ENCODE peak calls at places on chromosomes 5 and 9, in six cellular contexts. I, D, T, B, Q and O are unnamed samples.
A peak's percentile ranks its signal among the peaks of the same experiment; 100 is the strongest.

GRCh38 chr5:761854-762685 is 22.5 kb downstream of the ZDHHC11B start:
- DNase-seq in I (no peak), D (no peak), T (no peak), B (peak; percentile 83), Q (peak; percentile 98), O (no peak)

GRCh38 chr5:177271113-177271512 is 32.4 kb downstream of the RAB24 start:
- DNase-seq in I (no peak), D (no peak), T (no peak), B (no peak), Q (no peak), O (no peak)

GRCh38 chr5:1460054-1460682 is 14.9 kb upstream of the SLC6A3 start:
- DNase-seq in I (no peak), D (peak; percentile 72), T (no peak), B (peak; percentile 24), Q (no peak), O (no peak)

GRCh38 chr5:142888469-142889085 is 118.4 kb downstream of the ARHGAP26 start:
- DNase-seq in I (no peak), D (peak; percentile 17), T (no peak), B (peak; percentile 70), Q (no peak), O (peak; percentile 23)

GRCh38 chr5:84088996-84089395 is 295.7 kb downstream of the EDIL3 start:
- DNase-seq in I (no peak), D (peak; percentile 3), T (peak; percentile 32), B (peak; percentile 22), Q (no peak), O (peak; percentile 35)

GRCh38 chr9:37976714-37977477 is 73.0 kb upstream of the SLC25A51 start:
- DNase-seq in I (peak; percentile 34), D (no peak), T (no peak), B (no peak), Q (no peak), O (no peak)

GRCh38 chr5:51326844-51327243 is 56.4 kb upstream of the ISL1 start:
- DNase-seq in I (no peak), D (no peak), T (no peak), B (no peak), Q (no peak), O (no peak)

GRCh38 chr5:177297922-177298321 is 5.6 kb downstream of the RAB24 start:
- DNase-seq in I (no peak), D (no peak), T (no peak), B (no peak), Q (no peak), O (no peak)

GRCh38 chr5:124650960-124651662 is 95.3 kb downstream of the ZNF608 start:
- DNase-seq in I (no peak), D (no peak), T (no peak), B (no peak), Q (no peak), O (no peak)

GRCh38 chr9:131728961-131729360 is 10.9 kb downstream of the RAPGEF1 start:
- DNase-seq in I (no peak), D (peak; percentile 85), T (peak; percentile 71), B (peak; percentile 51), Q (no peak), O (peak; percentile 75)

GRCh38 chr5:159091051-159091450 is 8.7 kb downstream of the EBF1 start:
- DNase-seq in I (no peak), D (no peak), T (no peak), B (no peak), Q (no peak), O (no peak)

GRCh38 chr9:129576546-129577543 is 44.1 kb downstream of the C9orf50 start:
- DNase-seq in I (no peak), D (no peak), T (no peak), B (no peak), Q (no peak), O (no peak)

GRCh38 chr5:113218906-113219517 is 215.8 kb downstream of the TSSK1B start:
- DNase-seq in I (no peak), D (no peak), T (no peak), B (no peak), Q (no peak), O (no peak)

GRCh38 chr5:167634432-167634831 is 657.0 kb upstream of the WWC1 start:
- DNase-seq in I (no peak), D (no peak), T (no peak), B (no peak), Q (no peak), O (no peak)

GRCh38 chr9:107881625-107882300 is 392.2 kb upstream of the KLF4 start:
- DNase-seq in I (no peak), D (no peak), T (no peak), B (no peak), Q (no peak), O (no peak)

GRCh38 chr9:111659706-111660105 is 1.7 kb upstream of the GNG10 start:
- DNase-seq in I (no peak), D (no peak), T (no peak), B (no peak), Q (no peak), O (no peak)

GRCh38 chr9:113701741-113702422 is 174.2 kb upstream of the ZNF618 start:
- DNase-seq in I (no peak), D (no peak), T (no peak), B (no peak), Q (no peak), O (no peak)

GRCh38 chr5:22986281-22986680 is 133.1 kb upstream of the CDH12 start:
- DNase-seq in I (no peak), D (no peak), T (no peak), B (no peak), Q (no peak), O (no peak)

GRCh38 chr9:98908897-98909634 is 34.6 kb upstream of the COL15A1 start:
- DNase-seq in I (no peak), D (no peak), T (no peak), B (no peak), Q (no peak), O (no peak)

GRCh38 chr5:110377411-110378392 is 348.8 kb downstream of the TMEM232 start:
- DNase-seq in I (no peak), D (no peak), T (no peak), B (no peak), Q (no peak), O (no peak)

DNA sequence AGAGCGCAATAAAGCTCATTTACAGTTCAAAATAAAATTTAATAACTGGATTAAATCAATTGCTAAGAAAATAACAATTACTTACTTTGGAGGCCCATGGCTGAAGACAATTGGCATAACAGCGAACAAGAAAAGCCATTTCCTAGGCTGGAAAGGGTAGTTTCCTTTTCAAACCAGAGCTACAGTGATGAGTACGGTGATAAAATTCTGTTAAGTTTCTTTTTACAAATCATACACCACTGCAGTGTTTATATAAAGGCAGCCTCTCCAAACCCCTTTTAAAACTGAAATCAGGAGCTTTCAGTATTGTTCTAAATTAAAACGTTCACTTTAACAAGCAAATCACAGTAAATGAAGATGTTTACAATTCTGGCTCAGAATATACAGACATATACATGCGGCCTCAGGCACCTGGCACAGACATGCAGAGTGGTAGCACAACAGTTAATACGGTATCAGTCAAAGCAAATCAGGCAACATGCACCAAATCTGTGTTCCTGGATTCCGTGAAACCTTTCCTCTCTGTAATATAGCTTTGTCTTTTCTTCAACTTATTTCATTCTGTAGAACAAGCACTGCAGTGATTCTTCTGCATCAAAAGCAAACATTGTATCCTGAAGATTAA is 102.9 kb downstream of the RAPGEF6 start:
- DNase-seq in I (no peak), D (no peak), T (peak; percentile 17), B (peak; percentile 34), Q (no peak), O (no peak)
- H3K4me3 ChIP-seq in I (peak overlapping the region; percentile 6), D (no peak overlapping the region), T (peak overlapping the region; percentile 43), B (peak overlapping the region; percentile 50), Q (no peak overlapping the region), O (no peak overlapping the region)

GRCh38 chr9:5632540-5632939 is 3.6 kb downstream of the RIC1 start:
- DNase-seq in I (no peak), D (no peak), T (no peak), B (no peak), Q (no peak), O (peak; percentile 24)
- H3K4me3 ChIP-seq in I (no peak overlapping the region), D (no peak overlapping the region), T (no peak overlapping the region), B (peak overlapping the region; percentile 13), Q (no peak overlapping the region), O (peak overlapping the region; percentile 99)

GRCh38 chr5:180495991-180496741 is 2.0 kb downstream of the CNOT6 start:
- DNase-seq in I (no peak), D (no peak), T (no peak), B (no peak), Q (no peak), O (no peak)
- H3K4me3 ChIP-seq in I (peak overlapping the region; percentile 96), D (no peak overlapping the region), T (no peak overlapping the region), B (peak overlapping the region; percentile 86), Q (peak overlapping the region; percentile 9), O (peak overlapping the region; percentile 87)

GRCh38 chr5:178371362-178372090 is 138.9 kb upstream of the PHYKPL start:
- DNase-seq in I (no peak), D (no peak), T (no peak), B (no peak), Q (no peak), O (no peak)

GRCh38 chr5:178373711-178374110 is 141.1 kb upstream of the PHYKPL start:
- DNase-seq in I (no peak), D (no peak), T (no peak), B (no peak), Q (no peak), O (no peak)

GRCh38 chr5:178375348-178375747 is 142.7 kb upstream of the PHYKPL start:
- DNase-seq in I (no peak), D (no peak), T (no peak), B (no peak), Q (no peak), O (no peak)

GRCh38 chr5:178370102-178370501 is 137.5 kb upstream of the PHYKPL start:
- DNase-seq in I (no peak), D (no peak), T (no peak), B (no peak), Q (no peak), O (no peak)

DNA sequence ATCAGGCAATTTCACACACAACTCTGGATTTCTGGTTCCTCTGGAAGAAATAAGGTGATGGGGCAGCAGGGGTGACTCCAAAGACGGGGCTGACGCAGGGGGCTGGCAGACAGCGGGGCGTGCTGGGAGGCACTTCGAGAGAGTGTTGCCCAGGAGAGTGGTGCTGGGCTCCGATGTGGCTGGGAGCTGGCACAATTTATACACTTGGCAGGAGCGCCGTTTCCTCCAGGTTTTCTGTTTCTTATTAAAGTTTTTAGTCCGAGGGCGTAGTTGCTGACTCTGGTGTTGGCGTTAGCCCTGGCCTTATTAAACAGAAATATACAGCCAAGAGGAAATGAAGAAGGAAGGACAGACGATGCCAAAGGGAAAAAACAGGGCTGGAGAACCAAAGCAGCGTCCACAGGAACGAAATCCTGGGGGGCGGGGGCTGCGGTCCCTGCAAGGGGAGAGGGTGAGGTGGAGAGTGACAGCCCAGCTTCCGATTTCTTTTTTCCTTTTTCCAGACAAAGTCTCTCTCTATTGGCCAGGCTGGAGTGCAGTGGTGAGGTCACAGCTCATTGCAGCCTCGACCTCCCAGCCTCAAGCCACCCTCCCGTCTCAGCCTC is 139.6 kb upstream of the PHYKPL start:
- DNase-seq in I (no peak), D (no peak), T (no peak), B (peak; percentile 62), Q (no peak), O (no peak)
- H3K4me3 ChIP-seq in I (no peak overlapping the region), D (no peak overlapping the region), T (no peak overlapping the region), B (no peak overlapping the region), Q (no peak overlapping the region), O (no peak overlapping the region)

GRCh38 chr5:67221487-67222242 is 25.1 kb upstream of the CD180 start:
- DNase-seq in I (peak; percentile 24), D (peak; percentile 35), T (peak; percentile 86), B (no peak), Q (no peak), O (peak; percentile 77)
- H3K4me3 ChIP-seq in I (no peak overlapping the region), D (no peak overlapping the region), T (no peak overlapping the region), B (no peak overlapping the region), Q (no peak overlapping the region), O (no peak overlapping the region)